ENCODE peak calls at places on chromosomes 3 and 15, in seven cellular contexts. One of them, this sample, is unnamed.

GRCh38 chr3:49313902-49314676 is 25.8 kb downstream of the USP4 start:
- DNase-seq in HCT116: no peak
- DNase-seq in upper lobe of right lung: no peak
- DNase-seq in brain microvascular endothelial cell: peak
- DNase-seq in esophagus squamous epithelium: no peak
- DNase-seq in GM12878: peak
- DNase-seq in natural killer cell: no peak
- DNase-seq in this sample: peak

GRCh38 chr3:119330181-119330580 is 36.0 kb downstream of the ARHGAP31 start:
- DNase-seq in GM12878: no peak
- DNase-seq in natural killer cell: no peak
- DNase-seq in HCT116: no peak
- DNase-seq in esophagus squamous epithelium: no peak
- DNase-seq in brain microvascular endothelial cell: no peak
- DNase-seq in upper lobe of right lung: no peak
- DNase-seq in this sample: no peak

GRCh38 chr3:126908752-126909275 is 74.1 kb upstream of the PLXNA1 start:
- DNase-seq in esophagus squamous epithelium: no peak
- DNase-seq in natural killer cell: no peak
- DNase-seq in HCT116: no peak
- DNase-seq in GM12878: no peak
- DNase-seq in brain microvascular endothelial cell: no peak
- DNase-seq in upper lobe of right lung: no peak
- DNase-seq in this sample: no peak

GRCh38 chr3:42122261-42123011 is 31.3 kb downstream of the TRAK1 start:
- DNase-seq in natural killer cell: no peak
- DNase-seq in esophagus squamous epithelium: no peak
- DNase-seq in HCT116: no peak
- DNase-seq in brain microvascular endothelial cell: no peak
- DNase-seq in upper lobe of right lung: no peak
- DNase-seq in GM12878: peak
- DNase-seq in this sample: peak

GRCh38 chr15:51793521-51793920 is 35.9 kb upstream of the TMOD3 start:
- DNase-seq in brain microvascular endothelial cell: no peak
- DNase-seq in GM12878: no peak
- DNase-seq in natural killer cell: no peak
- DNase-seq in HCT116: no peak
- DNase-seq in esophagus squamous epithelium: no peak
- DNase-seq in upper lobe of right lung: no peak
- DNase-seq in this sample: no peak

GRCh38 chr3:50157821-50158556 is 2.9 kb downstream of the SEMA3F start:
- DNase-seq in upper lobe of right lung: no peak
- DNase-seq in GM12878: no peak
- DNase-seq in brain microvascular endothelial cell: no peak
- DNase-seq in natural killer cell: no peak
- DNase-seq in HCT116: no peak
- DNase-seq in esophagus squamous epithelium: no peak
- DNase-seq in this sample: no peak

GRCh38 chr3:69683076-69683806 is 56.0 kb upstream of the MITF start:
- DNase-seq in upper lobe of right lung: no peak
- DNase-seq in esophagus squamous epithelium: no peak
- DNase-seq in brain microvascular endothelial cell: no peak
- DNase-seq in natural killer cell: no peak
- DNase-seq in GM12878: no peak
- DNase-seq in HCT116: no peak
- DNase-seq in this sample: no peak

GRCh38 chr3:117131259-117131658 is 421.7 kb downstream of the TUSC7 start:
- DNase-seq in GM12878: no peak
- DNase-seq in HCT116: no peak
- DNase-seq in upper lobe of right lung: peak
- DNase-seq in esophagus squamous epithelium: no peak
- DNase-seq in natural killer cell: no peak
- DNase-seq in brain microvascular endothelial cell: no peak
- DNase-seq in this sample: no peak

GRCh38 chr3:177679568-177680441 is 482.5 kb upstream of the TBL1XR1 start:
- DNase-seq in upper lobe of right lung: no peak
- DNase-seq in GM12878: no peak
- DNase-seq in esophagus squamous epithelium: no peak
- DNase-seq in natural killer cell: no peak
- DNase-seq in HCT116: no peak
- DNase-seq in brain microvascular endothelial cell: peak
- DNase-seq in this sample: peak

GRCh38 chr15:90743407-90743806 is 26.3 kb downstream of the BLM start:
- DNase-seq in upper lobe of right lung: no peak
- DNase-seq in esophagus squamous epithelium: no peak
- DNase-seq in natural killer cell: no peak
- DNase-seq in GM12878: no peak
- DNase-seq in brain microvascular endothelial cell: no peak
- DNase-seq in HCT116: no peak
- DNase-seq in this sample: no peak

GRCh38 chr3:5136619-5137429 is 14.7 kb downstream of the ARL8B start:
- DNase-seq in HCT116: no peak
- DNase-seq in brain microvascular endothelial cell: no peak
- DNase-seq in GM12878: no peak
- DNase-seq in natural killer cell: no peak
- DNase-seq in esophagus squamous epithelium: no peak
- DNase-seq in upper lobe of right lung: no peak
- DNase-seq in this sample: peak

GRCh38 chr3:50483374-50483773 is 20.1 kb downstream of the CACNA2D2 start:
- DNase-seq in natural killer cell: no peak
- DNase-seq in GM12878: no peak
- DNase-seq in upper lobe of right lung: no peak
- DNase-seq in brain microvascular endothelial cell: no peak
- DNase-seq in HCT116: no peak
- DNase-seq in esophagus squamous epithelium: no peak
- DNase-seq in this sample: no peak

GRCh38 chr15:101353240-101353639 is 58.2 kb upstream of the SNRPA1 start:
- DNase-seq in GM12878: no peak
- DNase-seq in upper lobe of right lung: no peak
- DNase-seq in natural killer cell: no peak
- DNase-seq in esophagus squamous epithelium: no peak
- DNase-seq in HCT116: no peak
- DNase-seq in brain microvascular endothelial cell: no peak
- DNase-seq in this sample: no peak

GRCh38 chr3:117246771-117247555 is 537.4 kb downstream of the TUSC7 start:
- DNase-seq in HCT116: no peak
- DNase-seq in upper lobe of right lung: no peak
- DNase-seq in GM12878: no peak
- DNase-seq in brain microvascular endothelial cell: no peak
- DNase-seq in natural killer cell: no peak
- DNase-seq in esophagus squamous epithelium: no peak
- DNase-seq in this sample: no peak

GRCh38 chr3:164806188-164806587 is 272.1 kb downstream of the SI start:
- DNase-seq in esophagus squamous epithelium: no peak
- DNase-seq in natural killer cell: no peak
- DNase-seq in GM12878: no peak
- DNase-seq in upper lobe of right lung: no peak
- DNase-seq in brain microvascular endothelial cell: no peak
- DNase-seq in HCT116: no peak
- DNase-seq in this sample: no peak

GRCh38 chr15:59200560-59200959 is 6.1 kb upstream of the LDHAL6B start:
- DNase-seq in upper lobe of right lung: no peak
- DNase-seq in GM12878: no peak
- DNase-seq in natural killer cell: no peak
- DNase-seq in esophagus squamous epithelium: no peak
- DNase-seq in brain microvascular endothelial cell: no peak
- DNase-seq in HCT116: no peak
- DNase-seq in this sample: peak

GRCh38 chr3:17800232-17800631 is 57.8 kb upstream of the TBC1D5 start:
- DNase-seq in esophagus squamous epithelium: no peak
- DNase-seq in GM12878: no peak
- DNase-seq in natural killer cell: no peak
- DNase-seq in brain microvascular endothelial cell: peak
- DNase-seq in upper lobe of right lung: no peak
- DNase-seq in HCT116: no peak
- DNase-seq in this sample: peak

GRCh38 chr3:48268936-48269551 is 28.1 kb downstream of the ZNF589 start:
- DNase-seq in HCT116: no peak
- DNase-seq in natural killer cell: no peak
- DNase-seq in esophagus squamous epithelium: no peak
- DNase-seq in brain microvascular endothelial cell: no peak
- DNase-seq in upper lobe of right lung: no peak
- DNase-seq in GM12878: no peak
- DNase-seq in this sample: no peak

GRCh38 chr3:165753560-165753959 is 83.7 kb downstream of the BCHE start:
- DNase-seq in natural killer cell: no peak
- DNase-seq in HCT116: no peak
- DNase-seq in brain microvascular endothelial cell: peak
- DNase-seq in upper lobe of right lung: no peak
- DNase-seq in esophagus squamous epithelium: no peak
- DNase-seq in GM12878: no peak
- DNase-seq in this sample: no peak

GRCh38 chr3:128764863-128765262 is 38.9 kb downstream of the RAB7A start:
- DNase-seq in GM12878: no peak
- DNase-seq in brain microvascular endothelial cell: no peak
- DNase-seq in HCT116: no peak
- DNase-seq in natural killer cell: no peak
- DNase-seq in esophagus squamous epithelium: no peak
- DNase-seq in upper lobe of right lung: no peak
- DNase-seq in this sample: no peak

GRCh38 chr15:88089019-88089603 is 167.4 kb downstream of the NTRK3 start:
- DNase-seq in natural killer cell: no peak
- DNase-seq in upper lobe of right lung: no peak
- DNase-seq in esophagus squamous epithelium: no peak
- DNase-seq in brain microvascular endothelial cell: no peak
- DNase-seq in HCT116: no peak
- DNase-seq in GM12878: no peak
- DNase-seq in this sample: no peak

GRCh38 chr3:196207159-196207832 is 3.9 kb downstream of the ZDHHC19 start:
- DNase-seq in HCT116: no peak
- DNase-seq in natural killer cell: peak
- DNase-seq in brain microvascular endothelial cell: no peak
- DNase-seq in esophagus squamous epithelium: no peak
- DNase-seq in upper lobe of right lung: peak
- DNase-seq in GM12878: no peak
- DNase-seq in this sample: no peak

GRCh38 chr3:184368804-184369183 is 7.3 kb downstream of the POLR2H start:
- DNase-seq in esophagus squamous epithelium: no peak
- DNase-seq in upper lobe of right lung: no peak
- DNase-seq in natural killer cell: no peak
- DNase-seq in brain microvascular endothelial cell: peak
- DNase-seq in HCT116: no peak
- DNase-seq in GM12878: no peak
- DNase-seq in this sample: peak

GRCh38 chr15:49715213-49715612 is 94.4 kb downstream of the DTWD1 start:
- DNase-seq in upper lobe of right lung: no peak
- DNase-seq in natural killer cell: no peak
- DNase-seq in brain microvascular endothelial cell: no peak
- DNase-seq in esophagus squamous epithelium: no peak
- DNase-seq in HCT116: no peak
- DNase-seq in GM12878: no peak
- DNase-seq in this sample: no peak

GRCh38 chr3:79521221-79521848 is 246.5 kb downstream of the ROBO1 start:
- DNase-seq in esophagus squamous epithelium: no peak
- DNase-seq in GM12878: peak
- DNase-seq in natural killer cell: no peak
- DNase-seq in HCT116: peak
- DNase-seq in upper lobe of right lung: no peak
- DNase-seq in brain microvascular endothelial cell: peak
- DNase-seq in this sample: peak

GRCh38 chr3:148911173-148911572 is 46.1 kb downstream of the CPA3 start:
- DNase-seq in esophagus squamous epithelium: no peak
- DNase-seq in GM12878: no peak
- DNase-seq in upper lobe of right lung: no peak
- DNase-seq in brain microvascular endothelial cell: no peak
- DNase-seq in natural killer cell: no peak
- DNase-seq in HCT116: peak
- DNase-seq in this sample: no peak

GRCh38 chr3:11591006-11591360 is 52.7 kb downstream of the VGLL4 start:
- DNase-seq in brain microvascular endothelial cell: no peak
- DNase-seq in natural killer cell: no peak
- DNase-seq in GM12878: no peak
- DNase-seq in HCT116: no peak
- DNase-seq in esophagus squamous epithelium: no peak
- DNase-seq in upper lobe of right lung: no peak
- DNase-seq in this sample: peak
- TF ChIP-seq CTCF in brain microvascular endothelial cell: no peak
- TF ChIP-seq CTCF in natural killer cell: no peak
- TF ChIP-seq CTCF in GM12878: no peak
- TF ChIP-seq CTCF in HCT116: no peak
- TF ChIP-seq CTCF in esophagus squamous epithelium: no peak
- TF ChIP-seq CTCF in upper lobe of right lung: no peak
- TF ChIP-seq CTCF in this sample: no peak

GRCh38 chr15:57506422-57506821 is 85.3 kb upstream of the MYZAP start:
- DNase-seq in natural killer cell: no peak
- DNase-seq in upper lobe of right lung: no peak
- DNase-seq in HCT116: no peak
- DNase-seq in GM12878: no peak
- DNase-seq in esophagus squamous epithelium: no peak
- DNase-seq in brain microvascular endothelial cell: no peak
- DNase-seq in this sample: no peak
- TF ChIP-seq CTCF in natural killer cell: no peak
- TF ChIP-seq CTCF in upper lobe of right lung: no peak
- TF ChIP-seq CTCF in HCT116: peak
- TF ChIP-seq CTCF in GM12878: no peak
- TF ChIP-seq CTCF in esophagus squamous epithelium: no peak
- TF ChIP-seq CTCF in brain microvascular endothelial cell: peak
- TF ChIP-seq CTCF in this sample: peak

DNA sequence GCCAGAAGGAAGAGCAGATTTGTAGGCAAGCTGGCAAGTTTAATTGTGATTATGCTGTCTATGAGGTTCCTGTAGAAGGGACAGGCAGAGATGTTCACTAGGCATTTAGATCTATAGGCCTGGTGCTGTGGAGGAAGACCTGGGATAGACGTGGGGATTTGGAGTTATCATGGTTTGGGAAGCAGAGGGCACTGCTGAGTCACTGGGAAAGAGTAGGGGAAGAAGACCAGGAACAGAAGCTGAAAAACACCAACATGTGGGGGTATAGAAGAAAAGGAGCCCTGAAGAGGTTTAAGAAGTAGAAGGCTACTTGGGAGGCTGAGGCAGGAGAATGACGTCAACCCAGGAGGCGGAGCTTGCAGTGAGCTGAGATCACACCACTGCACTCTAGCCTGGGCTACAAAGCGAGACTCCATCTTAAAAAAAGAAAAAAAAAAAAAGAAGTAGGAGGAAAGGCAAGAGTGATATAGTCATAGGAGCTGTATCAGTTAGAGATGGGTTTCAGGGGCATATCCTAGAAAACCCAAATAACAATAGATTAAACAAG is 19.3 kb downstream of the GRK7 start:
- DNase-seq in HCT116: peak
- DNase-seq in brain microvascular endothelial cell: no peak
- DNase-seq in natural killer cell: no peak
- DNase-seq in GM12878: no peak
- DNase-seq in esophagus squamous epithelium: no peak
- DNase-seq in upper lobe of right lung: no peak
- DNase-seq in this sample: no peak
- TF ChIP-seq CTCF in HCT116: peak
- TF ChIP-seq CTCF in brain microvascular endothelial cell: peak
- TF ChIP-seq CTCF in natural killer cell: no peak
- TF ChIP-seq CTCF in GM12878: no peak
- TF ChIP-seq CTCF in esophagus squamous epithelium: no peak
- TF ChIP-seq CTCF in upper lobe of right lung: no peak
- TF ChIP-seq CTCF in this sample: no peak

DNA sequence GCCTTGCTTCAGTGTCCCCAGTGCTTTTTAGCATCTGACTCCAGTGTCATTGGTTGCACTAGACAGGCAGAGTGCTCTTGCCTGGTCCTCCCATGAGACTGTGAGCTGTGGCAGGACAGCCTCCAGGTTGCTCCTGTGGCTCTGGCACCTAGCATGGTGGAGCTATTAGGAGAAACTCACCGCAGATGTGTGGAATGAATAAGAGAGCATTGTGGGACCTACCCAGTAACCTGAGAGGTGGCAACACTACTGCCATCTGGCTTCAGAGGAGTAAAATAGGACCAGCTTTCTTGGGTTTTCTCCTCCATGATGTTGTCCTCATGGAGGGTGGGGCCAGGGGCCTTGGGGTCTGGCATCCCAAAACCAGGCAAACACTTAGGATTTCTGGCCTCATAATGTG is 183.6 kb downstream of the EPHB1 start:
- DNase-seq in HCT116: no peak
- DNase-seq in esophagus squamous epithelium: no peak
- DNase-seq in upper lobe of right lung: no peak
- DNase-seq in GM12878: no peak
- DNase-seq in natural killer cell: no peak
- DNase-seq in brain microvascular endothelial cell: no peak
- DNase-seq in this sample: no peak
- TF ChIP-seq CTCF in HCT116: peak
- TF ChIP-seq CTCF in esophagus squamous epithelium: no peak
- TF ChIP-seq CTCF in upper lobe of right lung: no peak
- TF ChIP-seq CTCF in GM12878: no peak
- TF ChIP-seq CTCF in natural killer cell: no peak
- TF ChIP-seq CTCF in brain microvascular endothelial cell: no peak
- TF ChIP-seq CTCF in this sample: no peak

This sample was measured in HFFc6.